ENCODE peak calls at places on chromosome 2, in nine cellular contexts. D is ovary, K is Peyer's patch, W is uterus, X is sigmoid colon, Q is GM12878, A is A549, C is stomach, Z is body of pancreas. L is an unnamed sample.

GRCh38 chr2:88687384-88687783 is 4.1 kb upstream of the RPIA start:
- DNase-seq in D (no peak), K (no peak), W (no peak), X (no peak), Q (no peak), A (no peak), C (no peak), Z (no peak), L (no peak)

GRCh38 chr2:8576525-8577157 is 105.2 kb upstream of the ID2 start:
- DNase-seq in D (peak; percentile 19), K (no peak), W (no peak), X (peak; percentile 68), Q (no peak), A (no peak), C (peak; percentile 29), Z (no peak), L (no peak)

GRCh38 chr2:187912956-187913355 is 358.7 kb upstream of the TFPI start:
- DNase-seq in D (no peak), K (no peak), W (no peak), X (no peak), Q (no peak), A (no peak), C (no peak), Z (no peak), L (no peak)

GRCh38 chr2:108536133-108536780 is 2.0 kb downstream of the LIMS1 start:
- DNase-seq in D (no peak), K (no peak), W (no peak), X (no peak), Q (no peak), A (peak; percentile 33), C (no peak), Z (no peak), L (no peak)

GRCh38 chr2:169172076-169172735 is 102.8 kb downstream of the DHRS9 start:
- DNase-seq in D (no peak), K (no peak), W (no peak), X (no peak), Q (no peak), A (no peak), C (no peak), Z (no peak), L (no peak)

GRCh38 chr2:54632733-54633692 is 90.4 kb upstream of the EML6 start:
- DNase-seq in D (no peak), K (no peak), W (no peak), X (no peak), Q (no peak), A (peak; percentile 93), C (no peak), Z (no peak), L (no peak)

GRCh38 chr2:127592761-127593227 is 53.2 kb upstream of the GPR17 start:
- DNase-seq in D (no peak), K (no peak), W (no peak), X (no peak), Q (no peak), A (no peak), C (peak; percentile 17), Z (no peak), L (no peak)

GRCh38 chr2:66318009-66318561 is 116.8 kb upstream of the MEIS1 start:
- DNase-seq in D (no peak), K (no peak), W (no peak), X (no peak), Q (no peak), A (no peak), C (no peak), Z (no peak), L (no peak)

DNA sequence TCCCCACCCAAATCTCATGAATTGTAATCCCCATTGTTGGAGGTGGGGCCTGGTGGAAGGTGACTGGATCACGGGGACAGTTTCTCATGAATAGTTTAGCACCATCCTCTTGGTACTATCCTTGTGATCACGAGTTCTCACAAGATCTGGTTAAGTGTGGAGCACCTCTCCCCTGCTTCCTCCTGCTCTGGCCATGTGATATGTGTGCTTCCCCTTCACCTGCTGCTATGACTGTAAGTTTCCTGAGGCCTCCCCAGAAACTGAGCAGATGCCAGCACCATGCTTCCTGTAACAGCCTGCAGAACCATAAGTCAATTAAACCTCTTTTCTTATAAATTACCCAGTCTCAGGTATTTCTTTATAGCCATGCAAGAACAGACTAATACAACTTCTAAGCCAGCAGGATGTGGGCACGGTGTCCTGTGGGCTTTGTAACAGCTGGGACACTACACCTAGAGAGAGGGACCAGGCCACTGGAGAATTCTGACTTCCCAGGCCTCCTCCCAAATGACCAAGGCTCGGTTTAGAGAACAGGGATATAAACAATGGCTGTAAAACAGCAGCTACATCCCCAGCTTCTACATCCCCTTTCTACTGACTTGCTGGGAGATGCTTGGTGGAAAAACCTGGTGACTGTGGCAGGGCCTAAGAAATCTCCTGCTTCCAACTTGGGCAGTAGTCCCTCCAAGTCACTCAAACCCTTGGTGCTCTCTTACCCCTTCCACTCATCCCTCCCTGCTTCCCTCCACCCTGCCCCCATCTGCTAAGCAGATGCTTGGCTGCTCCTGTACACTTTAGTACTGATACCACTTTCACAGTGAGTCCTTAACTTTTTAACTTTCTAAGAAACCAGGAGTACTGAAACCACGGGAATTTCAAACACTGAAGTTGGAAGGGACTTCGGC is 10.3 kb downstream of the STAT1 start:
- DNase-seq in D (no peak), K (no peak), W (no peak), X (no peak), Q (no peak), A (no peak), C (no peak), Z (no peak), L (no peak)
- TF ChIP-seq POLR2A in D (no peak), K (no peak), W (no peak), X (no peak), Q (peak; percentile 63), A (no peak), C (no peak), Z (no peak), L (no peak)

DNA sequence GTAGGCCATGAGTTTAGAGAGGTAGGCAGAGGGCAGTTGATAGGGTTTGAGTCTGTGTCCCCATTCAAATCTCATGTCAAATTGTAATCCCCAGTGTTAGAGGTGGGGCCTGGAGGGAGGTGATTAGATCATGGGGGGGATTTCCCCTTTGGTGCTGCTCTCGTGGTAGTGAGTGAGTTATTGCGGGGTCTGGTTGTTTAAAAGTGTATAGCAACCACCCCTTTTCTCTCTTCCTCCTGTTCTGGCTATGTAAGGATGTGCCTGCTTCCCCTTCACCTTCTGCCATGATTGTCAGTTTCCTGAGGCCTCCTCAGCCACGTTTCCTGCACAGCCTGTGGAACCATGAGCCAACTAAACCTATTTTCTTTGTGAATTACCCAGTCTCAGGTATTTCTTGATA is 25.5 kb downstream of the MARCHF4 start:
- DNase-seq in D (no peak), K (no peak), W (no peak), X (no peak), Q (no peak), A (no peak), C (no peak), Z (no peak), L (no peak)
- H3K4me1 ChIP-seq in D (no peaks in the 10 kb centered on the region), K (no peaks in the 10 kb centered on the region), W (no peaks in the 10 kb centered on the region), X (no peaks in the 10 kb centered on the region), Q (no peaks in the 10 kb centered on the region), A (peaks cover 32% of the 10 kb centered on the region), C (no peaks in the 10 kb centered on the region), Z (no peaks in the 10 kb centered on the region), L (no peaks in the 10 kb centered on the region)

GRCh38 chr2:199459286-199460100 is 1.8 kb upstream of the SATB2 start:
- DNase-seq in D (peak; percentile 92), K (peak; percentile 93), W (peak; percentile 92), X (peak; percentile 96), Q (peak; percentile 16), A (peak; percentile 96), C (peak; percentile 90), Z (peak; percentile 88), L (peak; percentile 94)
- TF ChIP-seq POLR2A in D (no peak), K (no peak), W (no peak), X (no peak), Q (no peak), A (peak; percentile 14), C (no peak), Z (no peak), L (no peak)

GRCh38 chr2:566379-567313 is 110.6 kb downstream of the TMEM18 start:
- DNase-seq in D (no peak), K (no peak), W (no peak), X (no peak), Q (no peak), A (no peak), C (no peak), Z (no peak), L (no peak)
- H3K4me1 ChIP-seq in D (no peaks in the 10 kb centered on the region), K (no peaks in the 10 kb centered on the region), W (no peaks in the 10 kb centered on the region), X (no peaks in the 10 kb centered on the region), Q (no peaks in the 10 kb centered on the region), A (no peaks in the 10 kb centered on the region), C (no peaks in the 10 kb centered on the region), Z (no peaks in the 10 kb centered on the region), L (peaks cover 14% of the 10 kb centered on the region)

GRCh38 chr2:3703236-3703682 is at the start of gene DCDC2C:
- DNase-seq in D (no peak), K (no peak), W (no peak), X (no peak), Q (no peak), A (no peak), C (no peak), Z (no peak), L (no peak)
- TF ChIP-seq POLR2A in D (no peak), K (no peak), W (no peak), X (no peak), Q (no peak), A (no peak), C (no peak), Z (no peak), L (no peak)

DNA sequence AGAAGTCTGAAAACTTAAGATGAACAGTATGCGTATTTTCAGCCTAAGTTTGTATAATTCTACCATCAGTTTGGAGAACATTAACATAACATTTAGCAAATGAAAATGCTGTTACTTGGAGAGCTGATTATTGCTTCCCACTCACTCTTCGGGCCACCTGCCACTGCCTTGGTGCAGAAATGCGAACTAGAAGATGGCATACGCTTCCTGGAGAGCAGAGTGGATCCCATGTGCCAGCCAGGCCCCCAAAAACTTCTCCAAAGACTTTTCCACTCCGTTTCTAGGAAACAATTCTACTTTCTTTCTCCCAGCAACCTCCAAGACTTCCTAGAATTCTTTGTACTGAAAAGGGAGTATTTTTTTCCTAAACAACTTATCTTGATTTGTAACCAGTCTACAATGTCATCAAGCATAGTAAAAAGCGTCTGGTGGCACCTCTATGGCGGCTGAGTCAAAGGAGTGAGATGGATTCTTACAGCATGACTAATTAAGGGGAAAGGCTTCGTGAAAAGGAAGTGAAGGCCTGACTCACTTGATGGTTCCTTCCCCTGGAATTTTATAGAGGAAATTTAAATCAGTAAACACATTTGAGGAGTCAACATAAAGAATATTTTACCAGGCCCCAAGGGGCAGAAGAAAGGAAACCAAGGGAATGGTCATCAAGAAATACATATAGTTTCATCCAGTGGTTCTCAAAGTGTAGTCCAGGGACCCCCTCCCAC is 36.6 kb downstream of the FEZ2 start:
- DNase-seq in D (no peak), K (no peak), W (no peak), X (no peak), Q (no peak), A (peak; percentile 89), C (no peak), Z (no peak), L (no peak)
- H3K4me1 ChIP-seq in D (peaks cover 6% of the 10 kb centered on the region), K (no peaks in the 10 kb centered on the region), W (no peaks in the 10 kb centered on the region), X (peaks cover 22% of the 10 kb centered on the region), Q (no peaks in the 10 kb centered on the region), A (peaks cover 70% of the 10 kb centered on the region), C (peaks cover 37% of the 10 kb centered on the region), Z (peaks cover 9% of the 10 kb centered on the region), L (peaks cover 9% of the 10 kb centered on the region)

L was measured in testis.